ENCODE peak calls at places on chromosomes 2 and 18, in ten cellular contexts. H is A549, Y is heart left ventricle, W is lower leg skin, X is K562, C is adrenal gland, P is IMR-90, Q is spleen, I is endothelial cell of umbilical vein, Z is HCT116. R is an unnamed sample.

GRCh38 chr2:114170070-114170469 is 272.4 kb upstream of the DPP10 start:
- DNase-seq in H (no peak), Y (no peak), W (no peak), X (no peak), C (no peak), P (no peak), Q (no peak), I (no peak), Z (no peak), R (no peak)

GRCh38 chr2:177335917-177336450 is 56.6 kb upstream of the AGPS start:
- DNase-seq in H (no peak), Y (no peak), W (no peak), X (no peak), C (no peak), P (peak; percentile 44), Q (no peak), I (peak; percentile 43), Z (no peak), R (no peak)

GRCh38 chr2:11677146-11678055 is 7.4 kb upstream of the NTSR2 start:
- DNase-seq in H (no peak), Y (peak; percentile 67), W (peak; percentile 80), X (no peak), C (peak; percentile 18), P (no peak), Q (peak; percentile 64), I (no peak), Z (no peak), R (peak; percentile 71)

GRCh38 chr2:160752475-160753330 is 259.1 kb upstream of the RBMS1 start:
- DNase-seq in H (peak; percentile 58), Y (no peak), W (no peak), X (no peak), C (no peak), P (peak; percentile 64), Q (no peak), I (peak; percentile 57), Z (no peak), R (no peak)

GRCh38 chr2:73172963-73173362 is 29.4 kb upstream of the NOTO start:
- DNase-seq in H (no peak), Y (no peak), W (no peak), X (no peak), C (no peak), P (peak; percentile 69), Q (no peak), I (no peak), Z (no peak), R (no peak)

GRCh38 chr2:70886541-70886987 is 49.1 kb upstream of the ATP6V1B1 start:
- DNase-seq in H (no peak), Y (no peak), W (peak; percentile 69), X (no peak), C (no peak), P (no peak), Q (no peak), I (no peak), Z (no peak), R (no peak)

GRCh38 chr2:196376984-196377877 is 205.9 kb upstream of the STK17B start:
- DNase-seq in H (no peak), Y (no peak), W (no peak), X (no peak), C (no peak), P (peak; percentile 10), Q (no peak), I (no peak), Z (no peak), R (no peak)

GRCh38 chr2:41998789-41999470 is 48.9 kb upstream of the PKDCC start:
- DNase-seq in H (no peak), Y (peak; percentile 39), W (no peak), X (no peak), C (no peak), P (no peak), Q (no peak), I (no peak), Z (no peak), R (no peak)

GRCh38 chr2:207333599-207334308 is 168.0 kb upstream of the KLF7 start:
- DNase-seq in H (no peak), Y (no peak), W (no peak), X (no peak), C (no peak), P (peak; percentile 44), Q (no peak), I (no peak), Z (no peak), R (no peak)

GRCh38 chr2:20012282-20013060 is at the start of gene MATN3:
- DNase-seq in H (peak; percentile 59), Y (peak; percentile 57), W (peak; percentile 86), X (peak; percentile 20), C (peak; percentile 44), P (no peak), Q (peak; percentile 69), I (no peak), Z (no peak), R (peak; percentile 31)

GRCh38 chr2:9156483-9156882 is 50.1 kb upstream of the ASAP2 start:
- DNase-seq in H (no peak), Y (no peak), W (no peak), X (no peak), C (no peak), P (no peak), Q (peak; percentile 8), I (no peak), Z (no peak), R (no peak)

GRCh38 chr2:238187618-238188548 is 15.6 kb downstream of the ILKAP start:
- DNase-seq in H (no peak), Y (no peak), W (no peak), X (no peak), C (no peak), P (no peak), Q (no peak), I (no peak), Z (no peak), R (no peak)

GRCh38 chr2:8098476-8098875 is 583.4 kb upstream of the ID2 start:
- DNase-seq in H (no peak), Y (no peak), W (no peak), X (no peak), C (no peak), P (no peak), Q (no peak), I (no peak), Z (no peak), R (no peak)

GRCh38 chr18:12307871-12308385 is at the start of gene TUBB6:
- DNase-seq in H (peak; percentile 38), Y (peak; percentile 84), W (peak; percentile 93), X (peak; percentile 81), C (peak; percentile 59), P (peak; percentile 81), Q (peak; percentile 81), I (peak; percentile 85), Z (no peak), R (peak; percentile 68)
- TF ChIP-seq POLR2A in H (peak; percentile 81), Y (no peak), W (no peak), X (no peak), C (peak; percentile 49), P (peak; percentile 97), Q (no peak), I (peak; percentile 87), Z (peak; percentile 73), R (no peak)

GRCh38 chr18:41499345-41499744 is 455.7 kb upstream of the PIK3C3 start:
- DNase-seq in H (no peak), Y (no peak), W (no peak), X (no peak), C (no peak), P (no peak), Q (no peak), I (no peak), Z (no peak), R (no peak)

GRCh38 chr18:41501848-41502247 is 453.2 kb upstream of the PIK3C3 start:
- DNase-seq in H (no peak), Y (no peak), W (no peak), X (no peak), C (no peak), P (no peak), Q (no peak), I (no peak), Z (no peak), R (no peak)

DNA sequence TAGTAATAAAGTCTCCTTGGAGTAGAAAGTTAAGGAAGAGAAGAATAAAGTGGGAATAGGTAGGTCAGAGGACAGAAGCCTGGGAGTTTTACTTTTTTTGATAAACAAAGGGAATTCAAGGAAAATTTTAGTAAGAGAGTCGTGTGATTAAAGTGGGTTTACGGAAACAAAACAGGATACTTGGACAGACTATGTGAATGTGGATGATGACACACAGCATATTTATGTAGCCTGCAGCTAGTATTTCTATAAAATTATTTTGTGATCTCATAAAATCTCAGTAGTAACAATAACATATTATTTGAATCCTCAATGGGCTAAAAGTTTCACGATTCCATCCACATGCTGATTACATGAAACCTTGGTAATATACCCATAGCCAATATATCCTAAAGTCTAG is 450.7 kb upstream of the PIK3C3 start:
- DNase-seq in H (no peak), Y (no peak), W (no peak), X (no peak), C (no peak), P (no peak), Q (no peak), I (no peak), Z (no peak), R (no peak)
- TF ChIP-seq POLR2A in H (no peak), Y (no peak), W (no peak), X (no peak), C (no peak), P (no peak), Q (no peak), I (no peak), Z (no peak), R (no peak)

GRCh38 chr18:8610442-8610801 is 1.2 kb downstream of the RAB12 start:
- DNase-seq in H (no peak), Y (peak; percentile 54), W (no peak), X (peak; percentile 45), C (peak; percentile 47), P (peak; percentile 19), Q (no peak), I (peak; percentile 49), Z (no peak), R (peak; percentile 37)
- TF ChIP-seq POLR2A in H (no peak), Y (no peak), W (no peak), X (no peak), C (peak; percentile 47), P (no peak), Q (no peak), I (no peak), Z (no peak), R (no peak)

GRCh38 chr2:63875143-63875542 is 33.4 kb downstream of the UGP2 start:
- DNase-seq in H (no peak), Y (no peak), W (no peak), X (no peak), C (no peak), P (peak; percentile 13), Q (no peak), I (no peak), Z (no peak), R (no peak)
- TF ChIP-seq POLR2A in H (no peak), Y (no peak), W (no peak), X (no peak), C (no peak), P (no peak), Q (no peak), I (no peak), Z (no peak), R (no peak)